ENCODE peak calls at places on chromosomes 7 and 10, in four cellular contexts. One of them, this sample, is unnamed.

GRCh38 chr7:13448243-13448642 is 541.2 kb downstream of the ETV1 start:
- DNase-seq in PC-3: no peak
- DNase-seq in upper lobe of right lung: no peak
- DNase-seq in pancreas: no peak
- DNase-seq in this sample: no peak

GRCh38 chr7:148153611-148154010 is 437.0 kb upstream of the C7orf33 start:
- DNase-seq in upper lobe of right lung: peak; percentile 75
- DNase-seq in pancreas: peak; percentile 93
- DNase-seq in PC-3: no peak
- DNase-seq in this sample: no peak

GRCh38 chr10:66827353-66827752 is 98.5 kb upstream of the LRRTM3 start:
- DNase-seq in pancreas: no peak
- DNase-seq in PC-3: peak; percentile 100
- DNase-seq in upper lobe of right lung: no peak
- DNase-seq in this sample: no peak

GRCh38 chr7:128408709-128409434 is 910 bp downstream of the IMPDH1 start:
- DNase-seq in upper lobe of right lung: peak; percentile 73
- DNase-seq in PC-3: no peak
- DNase-seq in pancreas: no peak
- DNase-seq in this sample: no peak

GRCh38 chr10:65032867-65033769 is 1511.9 kb downstream of the REEP3 start:
- DNase-seq in pancreas: no peak
- DNase-seq in PC-3: peak; percentile 29
- DNase-seq in upper lobe of right lung: no peak
- DNase-seq in this sample: no peak

GRCh38 chr10:45058580-45058979 is 57.9 kb downstream of the ZNF22 start:
- DNase-seq in pancreas: no peak
- DNase-seq in PC-3: peak; percentile 32
- DNase-seq in upper lobe of right lung: no peak
- DNase-seq in this sample: no peak

GRCh38 chr7:27164381-27165088 is 802 bp downstream of the HOXA9 start:
- DNase-seq in PC-3: peak; percentile 39
- DNase-seq in upper lobe of right lung: peak; percentile 70
- DNase-seq in pancreas: no peak
- DNase-seq in this sample: no peak

GRCh38 chr7:11625669-11626068 is 206.3 kb downstream of the THSD7A start:
- DNase-seq in PC-3: no peak
- DNase-seq in upper lobe of right lung: no peak
- DNase-seq in pancreas: no peak
- DNase-seq in this sample: no peak

GRCh38 chr10:97475936-97476594 is 22.2 kb downstream of the MMS19 start:
- DNase-seq in upper lobe of right lung: no peak
- DNase-seq in PC-3: no peak
- DNase-seq in pancreas: no peak
- DNase-seq in this sample: no peak

GRCh38 chr10:129755075-129756020 is 208.7 kb downstream of the EBF3 start:
- DNase-seq in PC-3: no peak
- DNase-seq in upper lobe of right lung: peak; percentile 34
- DNase-seq in pancreas: no peak
- DNase-seq in this sample: no peak

GRCh38 chr7:137469858-137470257 is 126.3 kb upstream of the PTN start:
- DNase-seq in upper lobe of right lung: no peak
- DNase-seq in pancreas: no peak
- DNase-seq in PC-3: no peak
- DNase-seq in this sample: no peak

GRCh38 chr7:22724861-22725260 is 2.1 kb upstream of the IL6 start:
- DNase-seq in pancreas: no peak
- DNase-seq in upper lobe of right lung: no peak
- DNase-seq in PC-3: no peak
- DNase-seq in this sample: no peak

GRCh38 chr7:120996983-120997334 is 8.4 kb downstream of the CPED1 start:
- DNase-seq in PC-3: no peak
- DNase-seq in pancreas: no peak
- DNase-seq in upper lobe of right lung: no peak
- DNase-seq in this sample: no peak

GRCh38 chr7:120994512-120995363 is 6.2 kb downstream of the CPED1 start:
- DNase-seq in upper lobe of right lung: no peak
- DNase-seq in pancreas: no peak
- DNase-seq in PC-3: no peak
- DNase-seq in this sample: no peak

GRCh38 chr7:120997902-120998301 is 9.4 kb downstream of the CPED1 start:
- DNase-seq in pancreas: peak; percentile 37
- DNase-seq in PC-3: no peak
- DNase-seq in upper lobe of right lung: no peak
- DNase-seq in this sample: no peak

GRCh38 chr7:120995659-120996058 is 7.1 kb downstream of the CPED1 start:
- DNase-seq in upper lobe of right lung: no peak
- DNase-seq in PC-3: no peak
- DNase-seq in pancreas: no peak
- DNase-seq in this sample: no peak

DNA sequence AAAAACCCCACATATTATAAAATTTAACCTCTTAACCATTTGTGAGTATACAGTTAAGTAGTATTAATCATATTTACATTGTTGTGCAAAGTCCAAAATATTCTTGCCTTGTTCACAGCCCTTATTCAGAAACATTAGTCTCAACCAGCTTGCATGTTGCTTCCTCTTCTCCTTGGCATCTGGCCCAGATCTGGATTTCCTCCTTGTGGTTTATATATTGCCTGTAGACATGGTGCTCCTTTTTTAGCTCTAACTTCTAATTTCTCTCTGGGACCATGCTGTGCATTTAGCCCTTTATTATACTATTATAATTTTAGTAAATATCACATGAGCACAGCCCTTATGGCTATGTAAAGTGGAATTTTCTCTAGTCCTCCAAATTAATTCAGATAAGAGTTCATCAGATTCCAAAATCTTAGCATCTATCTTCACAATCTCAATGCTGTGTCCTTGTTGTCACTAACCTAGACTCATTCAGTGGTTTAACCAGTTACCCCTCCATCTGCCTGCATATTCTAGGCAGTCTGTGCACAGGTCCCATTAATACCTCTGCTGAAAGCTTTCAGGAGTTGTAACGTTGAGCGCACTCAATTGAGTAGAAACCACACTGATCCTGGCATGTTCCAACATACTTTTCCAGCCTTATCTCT is 7.9 kb downstream of the CPED1 start:
- DNase-seq in PC-3: peak; percentile 89
- DNase-seq in upper lobe of right lung: no peak
- DNase-seq in pancreas: peak; percentile 72
- DNase-seq in this sample: no peak
- H3K27ac ChIP-seq in PC-3: peak overlapping the region; percentile 42
- H3K27ac ChIP-seq in upper lobe of right lung: no peak overlapping the region
- H3K27ac ChIP-seq in pancreas: no peak overlapping the region
- H3K27ac ChIP-seq in this sample: no peak overlapping the region

GRCh38 chr7:90453931-90454330 is 15.5 kb upstream of the PTTG1IP2 start:
- DNase-seq in PC-3: no peak
- DNase-seq in upper lobe of right lung: no peak
- DNase-seq in pancreas: no peak
- DNase-seq in this sample: no peak
- H3K27ac ChIP-seq in PC-3: no peak overlapping the region
- H3K27ac ChIP-seq in upper lobe of right lung: no peak overlapping the region
- H3K27ac ChIP-seq in pancreas: no peak overlapping the region
- H3K27ac ChIP-seq in this sample: no peak overlapping the region

GRCh38 chr7:4806983-4807625 is 31.7 kb downstream of the AP5Z1 start:
- DNase-seq in upper lobe of right lung: no peak
- DNase-seq in PC-3: no peak
- DNase-seq in pancreas: no peak
- DNase-seq in this sample: no peak
- H3K27ac ChIP-seq in upper lobe of right lung: no peak overlapping the region
- H3K27ac ChIP-seq in PC-3: no peak overlapping the region
- H3K27ac ChIP-seq in pancreas: no peak overlapping the region
- H3K27ac ChIP-seq in this sample: no peak overlapping the region

GRCh38 chr10:38094158-38094922 is at the start of gene ZNF37A:
- DNase-seq in PC-3: peak; percentile 98
- DNase-seq in upper lobe of right lung: peak; percentile 94
- DNase-seq in pancreas: peak; percentile 94
- DNase-seq in this sample: peak; percentile 96

GRCh38 chr10:38094923-38095574 is 912 bp downstream of the ZNF37A start:
- DNase-seq in pancreas: peak; percentile 15
- DNase-seq in upper lobe of right lung: no peak
- DNase-seq in PC-3: no peak
- DNase-seq in this sample: peak; percentile 11

GRCh38 chr10:38093816-38094157 is 350 bp upstream of the ZNF37A start:
- DNase-seq in PC-3: no peak
- DNase-seq in upper lobe of right lung: no peak
- DNase-seq in pancreas: no peak
- DNase-seq in this sample: peak; percentile 1
- H3K27ac ChIP-seq in PC-3: no peak overlapping the region
- H3K27ac ChIP-seq in upper lobe of right lung: peak overlapping the region; percentile 91
- H3K27ac ChIP-seq in pancreas: peak overlapping the region; percentile 90
- H3K27ac ChIP-seq in this sample: no peak overlapping the region

DNA sequence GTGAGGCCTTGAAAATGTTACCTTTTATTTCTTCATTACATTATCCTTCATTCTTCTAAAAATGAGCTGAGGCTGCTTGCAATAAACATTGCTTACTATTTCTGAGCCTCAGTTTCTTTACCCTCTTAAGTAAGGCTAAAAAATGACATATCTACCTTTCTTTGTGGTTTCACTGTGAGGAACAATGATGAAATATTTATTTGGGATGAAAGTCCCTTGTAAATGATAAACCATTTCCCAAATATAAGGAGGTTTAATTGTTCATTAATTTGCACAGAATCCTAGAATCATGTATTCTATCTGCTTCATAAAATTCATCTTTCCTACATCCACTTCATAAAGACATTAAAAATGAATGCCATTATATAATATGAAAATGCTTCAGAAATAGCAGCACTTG is 27.9 kb downstream of the ZC3HAV1 start:
- DNase-seq in upper lobe of right lung: no peak
- DNase-seq in pancreas: no peak
- DNase-seq in PC-3: no peak
- DNase-seq in this sample: no peak
- H3K27ac ChIP-seq in upper lobe of right lung: no peak overlapping the region
- H3K27ac ChIP-seq in pancreas: no peak overlapping the region
- H3K27ac ChIP-seq in PC-3: no peak overlapping the region
- H3K27ac ChIP-seq in this sample: no peak overlapping the region

GRCh38 chr10:95513941-95514392 is 47.2 kb downstream of the SORBS1 start:
- DNase-seq in pancreas: peak; percentile 55
- DNase-seq in PC-3: peak; percentile 79
- DNase-seq in upper lobe of right lung: no peak
- DNase-seq in this sample: no peak
- H3K27ac ChIP-seq in pancreas: peak overlapping the region; percentile 75
- H3K27ac ChIP-seq in PC-3: no peak overlapping the region
- H3K27ac ChIP-seq in upper lobe of right lung: peak overlapping the region; percentile 19
- H3K27ac ChIP-seq in this sample: no peak overlapping the region

DNA sequence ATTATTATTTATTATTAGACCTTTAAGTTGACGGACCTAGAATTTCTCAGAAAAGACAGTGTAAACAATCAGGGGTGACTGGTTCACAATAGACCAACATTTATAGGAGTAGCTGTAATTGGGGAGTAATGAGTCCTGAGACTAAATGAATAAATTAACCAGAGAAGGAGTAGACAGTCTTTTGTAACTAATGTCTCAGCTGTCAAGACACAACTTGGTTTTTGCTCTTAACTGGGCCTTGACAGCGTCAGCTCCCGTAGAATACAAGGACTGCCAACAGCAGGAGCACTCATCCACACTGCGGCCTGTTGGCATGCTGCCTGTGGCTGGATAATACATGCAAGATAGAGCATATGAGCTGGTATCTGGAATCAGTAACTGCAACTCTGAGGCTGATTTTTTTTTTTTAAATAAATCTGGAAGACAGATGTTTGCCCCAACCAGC is 123.9 kb downstream of the CACNA2D1 start:
- DNase-seq in PC-3: no peak
- DNase-seq in pancreas: peak; percentile 18
- DNase-seq in upper lobe of right lung: peak; percentile 63
- DNase-seq in this sample: no peak
- H3K27ac ChIP-seq in PC-3: no peak overlapping the region
- H3K27ac ChIP-seq in pancreas: no peak overlapping the region
- H3K27ac ChIP-seq in upper lobe of right lung: no peak overlapping the region
- H3K27ac ChIP-seq in this sample: no peak overlapping the region

GRCh38 chr7:131602994-131603372 is 46.6 kb upstream of the PODXL start:
- DNase-seq in upper lobe of right lung: no peak
- DNase-seq in PC-3: no peak
- DNase-seq in pancreas: no peak
- DNase-seq in this sample: no peak
- H3K27ac ChIP-seq in upper lobe of right lung: no peak overlapping the region
- H3K27ac ChIP-seq in PC-3: no peak overlapping the region
- H3K27ac ChIP-seq in pancreas: no peak overlapping the region
- H3K27ac ChIP-seq in this sample: no peak overlapping the region

DNA sequence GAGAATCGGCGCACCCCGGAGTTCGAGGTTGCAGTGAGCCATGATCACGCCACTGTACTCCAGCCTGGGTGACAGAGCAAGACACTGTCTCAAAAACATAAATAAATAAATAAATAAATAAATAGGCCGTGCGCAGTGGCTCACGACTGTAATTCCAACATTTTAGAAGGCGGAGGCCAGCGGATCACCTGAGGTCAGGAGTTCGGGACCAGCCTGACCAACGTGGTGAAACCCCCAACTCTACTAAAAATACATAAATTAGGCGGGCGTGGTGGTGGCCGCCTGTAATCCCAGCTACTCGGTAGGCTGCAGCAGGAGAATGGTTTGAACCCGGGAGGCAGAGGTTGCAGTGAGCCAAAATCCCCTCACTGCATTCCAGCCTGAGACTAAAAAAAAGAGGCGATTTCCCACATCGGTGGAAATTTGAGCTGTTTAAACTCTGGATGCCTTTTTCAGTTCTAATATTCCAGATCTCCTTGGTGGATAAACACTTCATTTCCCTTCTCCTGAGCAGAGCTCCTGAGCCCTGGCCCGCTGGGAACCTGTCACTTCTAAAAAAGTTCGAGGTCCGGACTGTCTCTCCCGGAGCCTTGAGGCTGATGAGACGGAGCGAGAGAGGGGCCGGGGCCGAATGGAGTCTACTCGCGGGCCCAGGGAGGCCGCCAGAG is 2.0 kb upstream of the NFKB2 start:
- DNase-seq in PC-3: no peak
- DNase-seq in upper lobe of right lung: no peak
- DNase-seq in pancreas: no peak
- DNase-seq in this sample: no peak
- H3K27ac ChIP-seq in PC-3: peak overlapping the region; percentile 87
- H3K27ac ChIP-seq in upper lobe of right lung: peak overlapping the region; percentile 98
- H3K27ac ChIP-seq in pancreas: peak overlapping the region; percentile 96
- H3K27ac ChIP-seq in this sample: peak overlapping the region; percentile 70

GRCh38 chr7:43265139-43265538 is 152.7 kb downstream of the HECW1 start:
- DNase-seq in pancreas: no peak
- DNase-seq in PC-3: no peak
- DNase-seq in upper lobe of right lung: no peak
- DNase-seq in this sample: no peak
- H3K27ac ChIP-seq in pancreas: no peak overlapping the region
- H3K27ac ChIP-seq in PC-3: no peak overlapping the region
- H3K27ac ChIP-seq in upper lobe of right lung: no peak overlapping the region
- H3K27ac ChIP-seq in this sample: no peak overlapping the region